ENCODE peak calls at places on chromosomes 7 and 10, in five cellular contexts. P is neural progenitor cell, D is fibroblast of the aortic adventitia, A is Right ventricle myocardium superior, L is NCI-H187 treated with DMSO at 0.1 percent for 48 hours. Y is an unnamed sample.

GRCh38 chr7:665751-666453 is 60.6 kb upstream of the DNAAF5 start:
- DNase-seq in A (peak; percentile 76), P (peak; percentile 24), D (no peak), L (no peak), Y (no peak)

GRCh38 chr7:16934947-16935742 is 53.4 kb upstream of the AGR3 start:
- DNase-seq in D (peak; percentile 39), A (no peak), L (no peak), P (no peak), Y (peak; percentile 38)

GRCh38 chr7:21971780-21972396 is 26.2 kb upstream of the CDCA7L start:
- DNase-seq in L (no peak), D (no peak), P (no peak), A (no peak), Y (no peak)

GRCh38 chr7:150727381-150727780 is 9.8 kb upstream of the GIMAP5 start:
- DNase-seq in L (no peak), D (no peak), P (no peak), A (no peak), Y (no peak)

GRCh38 chr7:11609071-11609470 is 222.9 kb downstream of the THSD7A start:
- DNase-seq in P (no peak), D (no peak), L (no peak), A (no peak), Y (no peak)

GRCh38 chr10:80041162-80041561 is 37.3 kb upstream of the TMEM254 start:
- DNase-seq in L (no peak), D (no peak), P (no peak), A (no peak), Y (no peak)

GRCh38 chr10:70749756-70750155 is 35.4 kb downstream of the TBATA start:
- DNase-seq in L (no peak), P (no peak), A (peak; percentile 39), D (no peak), Y (no peak)

GRCh38 chr7:96998333-96998732 is 7.0 kb upstream of the DLX6 start:
- DNase-seq in A (no peak), P (no peak), L (no peak), D (no peak), Y (no peak)

GRCh38 chr10:76881477-76882220 is 756.0 kb downstream of the KCNMA1 start:
- DNase-seq in L (no peak), A (no peak), P (no peak), D (peak; percentile 31), Y (peak; percentile 59)